ENCODE peak calls at places on chromosomes 3 and 15, in six cellular contexts. B is PC-9, Q is PC-3, D is neural progenitor cell, O is MM.1S, T is H9. C is an unnamed sample.

GRCh38 chr3:33360136-33360825 is 79.9 kb downstream of the UBP1 start:
- DNase-seq in Q (peak; percentile 95), T (no peak), D (no peak), B (peak; percentile 87), O (no peak), C (peak; percentile 88)

GRCh38 chr3:87798567-87798947 is 260.2 kb downstream of the CGGBP1 start:
- DNase-seq in T (no peak), D (no peak), Q (peak; percentile 39), B (no peak), O (no peak), C (no peak)

GRCh38 chr3:101954946-101955345 is 105.6 kb downstream of the NFKBIZ start:
- DNase-seq in Q (no peak), B (no peak), T (no peak), O (no peak), D (no peak), C (no peak)

GRCh38 chr3:79167651-79168416 is 600.0 kb downstream of the ROBO1 start:
- DNase-seq in O (no peak), B (no peak), T (no peak), D (no peak), Q (peak; percentile 95), C (peak; percentile 97)

GRCh38 chr15:42157981-42158765 is 1.7 kb upstream of the PLA2G4F start:
- DNase-seq in O (no peak), B (no peak), D (no peak), T (no peak), Q (peak; percentile 13), C (peak; percentile 80)

GRCh38 chr3:143206955-143207337 is 87.4 kb downstream of the CHST2 start:
- DNase-seq in O (no peak), B (no peak), Q (no peak), T (no peak), D (peak; percentile 57), C (no peak)

GRCh38 chr3:49662720-49663413 is 11.3 kb upstream of the APEH start:
- DNase-seq in Q (no peak), O (no peak), T (no peak), D (no peak), B (no peak), C (no peak)

GRCh38 chr15:43930556-43930955 is 103.8 kb downstream of the WDR76 start:
- DNase-seq in O (no peak), Q (no peak), B (no peak), T (no peak), D (no peak), C (no peak)

GRCh38 chr3:111277226-111277625 is 205.6 kb downstream of the NECTIN3 start:
- DNase-seq in B (no peak), D (peak; percentile 74), Q (peak; percentile 37), O (no peak), T (no peak), C (peak; percentile 60)

GRCh38 chr3:31779514-31779913 is 201.5 kb downstream of the OSBPL10 start:
- DNase-seq in Q (peak; percentile 18), B (no peak), T (no peak), O (no peak), D (no peak), C (no peak)

GRCh38 chr15:44296625-44297524 is 8.4 kb downstream of the GOLM2 start:
- DNase-seq in O (no peak), Q (peak; percentile 81), T (no peak), D (no peak), B (peak; percentile 82), C (peak; percentile 64)

GRCh38 chr15:78620021-78620838 is 566 bp downstream of the CHRNA3 start:
- DNase-seq in B (no peak), O (no peak), T (peak; percentile 77), D (peak; percentile 84), Q (no peak), C (no peak)

GRCh38 chr15:94584833-94585244 is 353.5 kb downstream of the MCTP2 start:
- DNase-seq in T (no peak), O (peak; percentile 63), Q (no peak), B (no peak), D (no peak), C (peak; percentile 23)

GRCh38 chr15:47206358-47206978 is 510.8 kb upstream of the SEMA6D start:
- DNase-seq in D (peak; percentile 24), O (no peak), T (no peak), B (no peak), Q (no peak), C (no peak)

GRCh38 chr3:197790033-197790432 is 1.0 kb upstream of the LRCH3 start:
- DNase-seq in O (no peak), B (no peak), D (no peak), Q (no peak), T (no peak), C (no peak)

GRCh38 chr3:63864008-63864871 is 573 bp downstream of the ATXN7 start:
- DNase-seq in D (no peak), Q (no peak), B (no peak), T (no peak), O (peak; percentile 45), C (no peak)

GRCh38 chr3:55782806-55783205 is 295.7 kb upstream of the WNT5A start:
- DNase-seq in D (no peak), Q (no peak), B (no peak), T (no peak), O (no peak), C (no peak)

GRCh38 chr3:171285287-171285686 is 174.9 kb downstream of the TNIK start:
- DNase-seq in O (no peak), B (no peak), D (no peak), T (no peak), Q (no peak), C (peak; percentile 19)

GRCh38 chr3:62039584-62039983 is 333.8 kb downstream of the FEZF2 start:
- DNase-seq in O (no peak), T (no peak), Q (no peak), B (no peak), D (no peak), C (no peak)

GRCh38 chr15:57527382-57528091 is 64.2 kb upstream of the MYZAP start:
- DNase-seq in T (peak; percentile 65), B (peak; percentile 57), O (peak; percentile 73), Q (peak; percentile 80), D (peak; percentile 83), C (peak; percentile 75)

GRCh38 chr15:57553526-57553925 is 38.2 kb upstream of the MYZAP start:
- DNase-seq in B (no peak), Q (no peak), T (peak; percentile 68), D (peak; percentile 13), O (no peak), C (no peak)

GRCh38 chr3:51539291-51539891 is 872 bp downstream of the RAD54L2 start:
- DNase-seq in O (peak; percentile 27), B (peak; percentile 49), D (peak; percentile 66), Q (peak; percentile 50), T (peak; percentile 42), C (peak; percentile 83)

GRCh38 chr3:72664171-72664570 is 184.1 kb downstream of the SHQ1 start:
- DNase-seq in Q (no peak), O (no peak), D (no peak), B (no peak), T (no peak), C (no peak)

GRCh38 chr3:143002083-143002712 is 828 bp downstream of the U2SURP start:
- DNase-seq in O (peak; percentile 20), Q (peak; percentile 11), B (no peak), D (no peak), T (no peak), C (peak; percentile 10)

GRCh38 chr15:53694534-53694874 is 65.0 kb downstream of the WDR72 start:
- DNase-seq in Q (no peak), T (no peak), D (no peak), O (no peak), B (no peak), C (no peak)

GRCh38 chr3:45604596-45604995 is 10.0 kb downstream of the LIMD1 start:
- DNase-seq in T (no peak), B (no peak), D (no peak), O (no peak), Q (no peak), C (no peak)
- H3K27ac ChIP-seq in T (no peak overlapping the region), B (no peak overlapping the region), D (no peak overlapping the region), O (no peak overlapping the region), Q (no peak overlapping the region), C (no peak overlapping the region)

DNA sequence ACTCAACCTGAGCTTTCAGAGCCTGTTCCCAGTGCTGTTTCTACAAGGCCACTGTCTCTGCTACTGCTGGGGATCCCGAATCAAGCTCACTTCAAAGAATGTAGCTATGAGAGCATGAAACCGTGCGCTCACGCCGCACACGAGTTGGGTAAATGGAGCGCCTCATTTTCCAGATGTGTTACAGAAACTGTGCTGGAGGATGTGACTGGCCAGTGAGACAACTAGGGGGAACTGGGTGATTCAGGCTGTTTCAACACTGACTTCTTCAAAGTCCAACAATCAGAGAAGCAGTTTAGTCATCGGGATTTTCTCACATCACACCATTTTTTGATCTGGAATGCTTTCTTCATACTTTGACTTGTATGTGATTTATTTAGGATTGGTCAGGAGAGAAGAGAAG is 3.5 kb downstream of the ZNF710 start:
- DNase-seq in Q (peak; percentile 87), T (no peak), B (peak; percentile 90), D (no peak), O (no peak), C (peak; percentile 96)
- H3K79me2 ChIP-seq in Q (peaks cover 71% of the 10 kb centered on the region), T (peaks cover 5% of the 10 kb centered on the region), B (peaks cover 73% of the 10 kb centered on the region), D (peaks cover 87% of the 10 kb centered on the region), O (peaks cover 71% of the 10 kb centered on the region), C (peaks cover 59% of the 10 kb centered on the region)

GRCh38 chr3:94360982-94361381 is 298.1 kb downstream of the NSUN3 start:
- DNase-seq in O (no peak), Q (peak; percentile 17), D (no peak), B (peak; percentile 24), T (no peak), C (peak; percentile 26)
- TF ChIP-seq CTCF in O (no peak), Q (no peak), D (no peak), B (no peak), T (no peak), C (no peak)

DNA sequence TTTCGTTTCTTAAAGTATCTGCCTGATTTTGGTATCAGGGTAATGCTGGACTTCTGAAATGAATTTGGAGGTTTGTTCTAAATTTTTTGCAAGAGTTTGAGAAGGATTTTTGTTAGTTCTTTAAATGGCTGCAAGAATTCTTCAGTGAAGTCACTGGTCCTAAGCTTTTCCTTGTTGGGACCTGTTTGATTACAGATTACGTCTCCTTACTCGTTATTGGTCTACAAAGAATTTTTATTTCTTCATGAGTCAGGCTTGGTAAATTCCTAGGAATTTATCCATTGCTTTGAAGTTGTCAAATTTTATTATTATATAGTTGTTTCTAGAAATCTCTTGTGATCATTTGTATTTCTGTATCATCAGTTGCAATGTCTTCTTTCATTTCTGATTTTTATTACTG is 196.0 kb downstream of the DPH6 start:
- DNase-seq in D (no peak), T (no peak), Q (peak; percentile 43), B (no peak), O (no peak), C (no peak)
- H3K27ac ChIP-seq in D (no peak overlapping the region), T (no peak overlapping the region), Q (no peak overlapping the region), B (no peak overlapping the region), O (no peak overlapping the region), C (no peak overlapping the region)

DNA sequence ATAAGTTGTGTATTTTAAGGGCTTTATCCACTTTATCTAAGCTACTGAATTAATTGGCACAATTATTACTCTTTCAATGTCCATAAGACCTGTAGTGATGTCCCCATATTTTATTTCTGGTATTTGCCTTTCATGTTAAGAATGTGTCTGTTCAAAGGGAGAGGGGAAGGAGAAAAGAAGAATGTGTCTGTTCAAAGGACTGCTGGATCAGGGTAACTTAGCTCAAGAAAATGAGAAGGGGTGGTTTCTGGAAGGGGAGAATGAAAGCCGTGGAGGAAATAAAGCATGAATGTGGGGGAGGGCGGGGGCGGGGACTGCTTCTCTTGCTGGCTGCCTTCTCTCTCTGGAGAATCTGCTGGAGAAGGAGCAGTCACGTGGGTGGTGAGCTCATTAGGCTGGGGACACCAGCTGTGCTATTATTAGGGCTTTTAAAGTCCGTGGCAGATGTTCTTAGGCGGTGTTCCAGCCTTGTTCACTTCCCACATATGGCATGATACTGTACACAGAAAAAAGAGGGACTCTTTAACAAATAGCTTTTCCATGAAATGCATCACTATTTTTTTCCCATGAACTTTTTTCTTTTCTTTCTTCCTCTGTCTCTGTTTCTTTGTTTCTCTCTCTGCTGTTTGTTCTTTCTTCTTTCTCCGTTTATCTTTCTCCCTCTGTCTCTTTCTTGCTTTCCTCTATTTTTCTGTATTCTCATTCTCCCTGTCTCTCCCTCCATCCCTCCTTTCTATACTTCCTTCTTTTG is 63.7 kb upstream of the ULK4 start:
- DNase-seq in Q (peak; percentile 58), O (peak; percentile 76), B (no peak), T (peak; percentile 93), D (peak; percentile 95), C (peak; percentile 96)
- H3K79me2 ChIP-seq in Q (peaks cover 64% of the 10 kb centered on the region), O (peaks cover 93% of the 10 kb centered on the region), B (peaks cover 17% of the 10 kb centered on the region), T (no peaks in the 10 kb centered on the region), D (peaks cover 83% of the 10 kb centered on the region), C (peaks cover 81% of the 10 kb centered on the region)